ENCODE peak calls at places on chromosome 1, in five cellular contexts. N is lower leg skin, Z is WTC11, C is fibroblast of the aortic adventitia, J is T-helper 22 cell. A is an unnamed sample.

GRCh38 chr1:218847966-218848365 is 325.7 kb upstream of the LYPLAL1 start:
- DNase-seq in N (no peak), Z (no peak), C (peak), J (no peak), A (no peak)

GRCh38 chr1:167555971-167556714 is 2.6 kb upstream of the CREG1 start:
- DNase-seq in N (peak), Z (peak), C (peak), J (peak), A (peak)

GRCh38 chr1:57898531-57898930 is 474.7 kb upstream of the DAB1 start:
- DNase-seq in N (no peak), Z (no peak), C (no peak), J (no peak), A (no peak)

GRCh38 chr1:66350001-66350547 is 183.9 kb upstream of the SGIP1 start:
- DNase-seq in N (no peak), Z (no peak), C (peak), J (peak), A (no peak)

GRCh38 chr1:58460469-58460868 is 86.1 kb downstream of the OMA1 start:
- DNase-seq in N (no peak), Z (no peak), C (no peak), J (no peak), A (no peak)

GRCh38 chr1:55064071-55064581 is 24.8 kb downstream of the PCSK9 start:
- DNase-seq in N (no peak), Z (no peak), C (peak), J (no peak), A (no peak)

GRCh38 chr1:76891931-76892330 is 24.7 kb downstream of the ST6GALNAC5 start:
- DNase-seq in N (no peak), Z (no peak), C (no peak), J (no peak), A (no peak)

GRCh38 chr1:221575605-221576004 is 166.3 kb downstream of the DUSP10 start:
- DNase-seq in N (no peak), Z (no peak), C (peak), J (no peak), A (no peak)

GRCh38 chr1:193190096-193190744 is 3.8 kb upstream of the B3GALT2 start:
- DNase-seq in N (no peak), Z (no peak), C (peak), J (no peak), A (peak)

GRCh38 chr1:54137532-54138061 is 15.2 kb downstream of the CDCP2 start:
- DNase-seq in N (no peak), Z (no peak), C (peak), J (no peak), A (peak)

GRCh38 chr1:25565188-25565591 is 21.8 kb downstream of the LDLRAP1 start:
- DNase-seq in N (no peak), Z (no peak), C (no peak), J (no peak), A (no peak)

GRCh38 chr1:220808501-220809186 is 21.9 kb downstream of the MTARC1 start:
- DNase-seq in N (no peak), Z (no peak), C (no peak), J (no peak), A (no peak)

GRCh38 chr1:202268032-202268431 is 73.7 kb downstream of the UBE2T start:
- DNase-seq in N (no peak), Z (no peak), C (no peak), J (no peak), A (no peak)

GRCh38 chr1:35935436-35935835 is 4.5 kb downstream of the AGO3 start:
- DNase-seq in N (no peak), Z (no peak), C (peak), J (no peak), A (no peak)

GRCh38 chr1:207282049-207282448 is 39.4 kb upstream of the CD55 start:
- DNase-seq in N (no peak), Z (no peak), C (no peak), J (no peak), A (no peak)

GRCh38 chr1:229384822-229385221 is 42.0 kb upstream of the CCSAP start:
- DNase-seq in N (no peak), Z (no peak), C (no peak), J (no peak), A (no peak)

GRCh38 chr1:227004796-227005195 is 64.7 kb downstream of the COQ8A start:
- DNase-seq in N (no peak), Z (no peak), C (no peak), J (no peak), A (no peak)

GRCh38 chr1:232594768-232595698 is 34.9 kb downstream of the SIPA1L2 start:
- DNase-seq in N (no peak), Z (no peak), C (no peak), J (no peak), A (no peak)